ENCODE peak calls at places on chromosomes 1 and 21, in four cellular contexts. One of them, this sample, is unnamed.

GRCh38 chr1:180155202-180155682 is 573 bp downstream of the QSOX1 start:
- DNase-seq in GM03348: peak; percentile 40
- DNase-seq in psoas muscle: no peak
- DNase-seq in cardiac muscle cell: no peak
- DNase-seq in this sample: no peak

GRCh38 chr1:196462101-196462500 is 146.1 kb downstream of the KCNT2 start:
- DNase-seq in GM03348: no peak
- DNase-seq in psoas muscle: no peak
- DNase-seq in cardiac muscle cell: no peak
- DNase-seq in this sample: no peak

GRCh38 chr21:34771512-34772028 is 102.8 kb downstream of the CLIC6 start:
- DNase-seq in GM03348: peak; percentile 56
- DNase-seq in psoas muscle: no peak
- DNase-seq in cardiac muscle cell: no peak
- DNase-seq in this sample: no peak

GRCh38 chr1:151156515-151156819 is at the start of gene TNFAIP8L2:
- DNase-seq in GM03348: no peak
- DNase-seq in cardiac muscle cell: no peak
- DNase-seq in psoas muscle: peak; percentile 75
- DNase-seq in this sample: peak; percentile 75

GRCh38 chr1:111553199-111553598 is 49.8 kb upstream of the ADORA3 start:
- DNase-seq in cardiac muscle cell: no peak
- DNase-seq in GM03348: peak; percentile 73
- DNase-seq in psoas muscle: no peak
- DNase-seq in this sample: no peak

GRCh38 chr1:164765557-164765956 is 206.6 kb downstream of the PBX1 start:
- DNase-seq in GM03348: peak; percentile 74
- DNase-seq in psoas muscle: no peak
- DNase-seq in cardiac muscle cell: no peak
- DNase-seq in this sample: no peak

GRCh38 chr1:156925154-156926010 is 5.0 kb downstream of the LRRC71 start:
- DNase-seq in cardiac muscle cell: no peak
- DNase-seq in psoas muscle: no peak
- DNase-seq in GM03348: no peak
- DNase-seq in this sample: no peak

GRCh38 chr1:201310986-201311355 is 27.7 kb downstream of the PKP1 start:
- DNase-seq in cardiac muscle cell: no peak
- DNase-seq in GM03348: no peak
- DNase-seq in psoas muscle: no peak
- DNase-seq in this sample: no peak

GRCh38 chr1:30798389-30798951 is 40.9 kb upstream of the LAPTM5 start:
- DNase-seq in GM03348: no peak
- DNase-seq in cardiac muscle cell: no peak
- DNase-seq in psoas muscle: peak; percentile 70
- DNase-seq in this sample: no peak

GRCh38 chr1:242454262-242455051 is 70.0 kb downstream of the PLD5 start:
- DNase-seq in GM03348: peak; percentile 60
- DNase-seq in cardiac muscle cell: peak; percentile 62
- DNase-seq in psoas muscle: no peak
- DNase-seq in this sample: no peak

GRCh38 chr1:218656301-218657037 is 311.3 kb downstream of the TGFB2 start:
- DNase-seq in psoas muscle: no peak
- DNase-seq in cardiac muscle cell: no peak
- DNase-seq in GM03348: no peak
- DNase-seq in this sample: no peak

GRCh38 chr1:54404939-54405880 is 984 bp downstream of the SSBP3 start:
- DNase-seq in cardiac muscle cell: peak; percentile 44
- DNase-seq in psoas muscle: peak; percentile 67
- DNase-seq in GM03348: peak; percentile 58
- DNase-seq in this sample: no peak

GRCh38 chr1:156957634-156958033 is 37.2 kb downstream of the LRRC71 start:
- DNase-seq in psoas muscle: no peak
- DNase-seq in cardiac muscle cell: no peak
- DNase-seq in GM03348: no peak
- DNase-seq in this sample: no peak

GRCh38 chr1:246987083-246987690 is 20.7 kb downstream of the ZNF695 start:
- DNase-seq in psoas muscle: no peak
- DNase-seq in cardiac muscle cell: no peak
- DNase-seq in GM03348: no peak
- DNase-seq in this sample: no peak

GRCh38 chr1:218664385-218665170 is 319.4 kb downstream of the TGFB2 start:
- DNase-seq in cardiac muscle cell: no peak
- DNase-seq in GM03348: no peak
- DNase-seq in psoas muscle: no peak
- DNase-seq in this sample: no peak

GRCh38 chr21:34670220-34670961 is 1.6 kb downstream of the CLIC6 start:
- DNase-seq in psoas muscle: no peak
- DNase-seq in cardiac muscle cell: peak; percentile 4
- DNase-seq in GM03348: peak; percentile 21
- DNase-seq in this sample: no peak

GRCh38 chr21:41678944-41679343 is 87.9 kb downstream of the RIPK4 start:
- DNase-seq in GM03348: peak; percentile 95
- DNase-seq in psoas muscle: peak; percentile 91
- DNase-seq in cardiac muscle cell: peak; percentile 92
- DNase-seq in this sample: peak; percentile 92

This sample was measured in sigmoid colon.